ENCODE peak calls at places on chromosomes 7 and 10, in four cellular contexts. S, V, B and I are unnamed samples.

GRCh38 chr7:38451840-38452239 is 178.4 kb upstream of the TARP start:
- DNase-seq in S (no peak), V (no peak), B (peak; percentile 70), I (no peak)

GRCh38 chr7:157699357-157700013 is 362.7 kb downstream of the DNAJB6 start:
- DNase-seq in S (no peak), V (no peak), B (no peak), I (no peak)

GRCh38 chr7:44104880-44105771 is 981 bp downstream of the AEBP1 start:
- DNase-seq in S (no peak), V (no peak), B (no peak), I (no peak)

GRCh38 chr10:108469940-108470339 is 1305.4 kb upstream of the SORCS1 start:
- DNase-seq in S (no peak), V (no peak), B (no peak), I (no peak)

GRCh38 chr7:46764100-46764941 is 817.6 kb downstream of the TNS3 start:
- DNase-seq in S (peak; percentile 90), V (no peak), B (no peak), I (no peak)

GRCh38 chr7:156111-157007 is 36.0 kb upstream of the FAM20C start:
- DNase-seq in S (no peak), V (no peak), B (no peak), I (no peak)

GRCh38 chr7:36388423-36388822 is 1.2 kb upstream of the ANLN start:
- DNase-seq in S (no peak), V (no peak), B (no peak), I (no peak)

GRCh38 chr7:28685660-28686417 is 272.3 kb downstream of the TRIL start:
- DNase-seq in S (peak; percentile 91), V (no peak), B (peak; percentile 93), I (no peak)

GRCh38 chr7:143387156-143387975 is 6.2 kb downstream of the ZYX start:
- DNase-seq in S (no peak), V (no peak), B (no peak), I (no peak)